ENCODE peak calls at places on chromosomes 11 and 22, in ten cellular contexts. One of them, this sample, is unnamed.

GRCh38 chr11:8019671-8020597 is 32.8 kb downstream of the EIF3F start:
- DNase-seq in stimulated activated CD4-positive, alpha-beta T cell treated with anti-CD3 and anti-CD28 coated beads, Interleukin-12 subunit alpha, Interleukin-12 subunit beta, amount 100 ng/mL, for 48 hours: no peak
- DNase-seq in ACHN: no peak
- DNase-seq in activated CD4-positive, alpha-beta T cell treated with anti-CD3 and anti-CD28 coated beads, Interleukin-2, amount 10 ng/mL, durations not matched to agents 7 days and 5 days: no peak
- DNase-seq in left kidney: peak; percentile 64
- DNase-seq in Panc1: no peak
- DNase-seq in dorsolateral prefrontal cortex: peak; percentile 49
- DNase-seq in foreskin fibroblast: peak; percentile 79
- DNase-seq in CD8-positive, alpha-beta memory T cell: peak; percentile 27
- DNase-seq in CD4-positive, alpha-beta memory T cell: peak; percentile 48
- DNase-seq in this sample: peak; percentile 53

GRCh38 chr11:76654310-76654851 is 16.2 kb downstream of the LRRC32 start:
- DNase-seq in stimulated activated CD4-positive, alpha-beta T cell treated with anti-CD3 and anti-CD28 coated beads, Interleukin-12 subunit alpha, Interleukin-12 subunit beta, amount 100 ng/mL, for 48 hours: no peak
- DNase-seq in ACHN: no peak
- DNase-seq in activated CD4-positive, alpha-beta T cell treated with anti-CD3 and anti-CD28 coated beads, Interleukin-2, amount 10 ng/mL, durations not matched to agents 7 days and 5 days: no peak
- DNase-seq in left kidney: peak; percentile 83
- DNase-seq in Panc1: no peak
- DNase-seq in dorsolateral prefrontal cortex: no peak
- DNase-seq in foreskin fibroblast: peak; percentile 78
- DNase-seq in CD8-positive, alpha-beta memory T cell: no peak
- DNase-seq in CD4-positive, alpha-beta memory T cell: no peak
- DNase-seq in this sample: peak; percentile 74

GRCh38 chr11:75270896-75271415 is 30.4 kb downstream of the TPBGL start:
- DNase-seq in stimulated activated CD4-positive, alpha-beta T cell treated with anti-CD3 and anti-CD28 coated beads, Interleukin-12 subunit alpha, Interleukin-12 subunit beta, amount 100 ng/mL, for 48 hours: no peak
- DNase-seq in ACHN: peak; percentile 14
- DNase-seq in activated CD4-positive, alpha-beta T cell treated with anti-CD3 and anti-CD28 coated beads, Interleukin-2, amount 10 ng/mL, durations not matched to agents 7 days and 5 days: peak; percentile 47
- DNase-seq in left kidney: no peak
- DNase-seq in Panc1: no peak
- DNase-seq in dorsolateral prefrontal cortex: no peak
- DNase-seq in foreskin fibroblast: peak; percentile 65
- DNase-seq in CD8-positive, alpha-beta memory T cell: peak; percentile 26
- DNase-seq in CD4-positive, alpha-beta memory T cell: peak; percentile 31
- DNase-seq in this sample: peak; percentile 31

GRCh38 chr11:13837286-13837685 is 125.2 kb upstream of the SPON1 start:
- DNase-seq in stimulated activated CD4-positive, alpha-beta T cell treated with anti-CD3 and anti-CD28 coated beads, Interleukin-12 subunit alpha, Interleukin-12 subunit beta, amount 100 ng/mL, for 48 hours: no peak
- DNase-seq in ACHN: peak; percentile 27
- DNase-seq in activated CD4-positive, alpha-beta T cell treated with anti-CD3 and anti-CD28 coated beads, Interleukin-2, amount 10 ng/mL, durations not matched to agents 7 days and 5 days: no peak
- DNase-seq in left kidney: no peak
- DNase-seq in Panc1: no peak
- DNase-seq in dorsolateral prefrontal cortex: no peak
- DNase-seq in foreskin fibroblast: peak; percentile 40
- DNase-seq in CD8-positive, alpha-beta memory T cell: no peak
- DNase-seq in CD4-positive, alpha-beta memory T cell: no peak
- DNase-seq in this sample: peak; percentile 57

GRCh38 chr11:70544774-70545625 is 146.7 kb downstream of the CTTN start:
- DNase-seq in stimulated activated CD4-positive, alpha-beta T cell treated with anti-CD3 and anti-CD28 coated beads, Interleukin-12 subunit alpha, Interleukin-12 subunit beta, amount 100 ng/mL, for 48 hours: no peak
- DNase-seq in ACHN: no peak
- DNase-seq in activated CD4-positive, alpha-beta T cell treated with anti-CD3 and anti-CD28 coated beads, Interleukin-2, amount 10 ng/mL, durations not matched to agents 7 days and 5 days: no peak
- DNase-seq in left kidney: no peak
- DNase-seq in Panc1: no peak
- DNase-seq in dorsolateral prefrontal cortex: peak; percentile 62
- DNase-seq in foreskin fibroblast: no peak
- DNase-seq in CD8-positive, alpha-beta memory T cell: no peak
- DNase-seq in CD4-positive, alpha-beta memory T cell: no peak
- DNase-seq in this sample: no peak

GRCh38 chr11:70885721-70886305 is 366.6 kb downstream of the SHANK2 start:
- DNase-seq in stimulated activated CD4-positive, alpha-beta T cell treated with anti-CD3 and anti-CD28 coated beads, Interleukin-12 subunit alpha, Interleukin-12 subunit beta, amount 100 ng/mL, for 48 hours: no peak
- DNase-seq in ACHN: no peak
- DNase-seq in activated CD4-positive, alpha-beta T cell treated with anti-CD3 and anti-CD28 coated beads, Interleukin-2, amount 10 ng/mL, durations not matched to agents 7 days and 5 days: no peak
- DNase-seq in left kidney: peak; percentile 71
- DNase-seq in Panc1: no peak
- DNase-seq in dorsolateral prefrontal cortex: no peak
- DNase-seq in foreskin fibroblast: peak; percentile 11
- DNase-seq in CD8-positive, alpha-beta memory T cell: no peak
- DNase-seq in CD4-positive, alpha-beta memory T cell: no peak
- DNase-seq in this sample: peak; percentile 10

GRCh38 chr11:65808744-65809341 is 22.0 kb downstream of the OVOL1 start:
- DNase-seq in stimulated activated CD4-positive, alpha-beta T cell treated with anti-CD3 and anti-CD28 coated beads, Interleukin-12 subunit alpha, Interleukin-12 subunit beta, amount 100 ng/mL, for 48 hours: no peak
- DNase-seq in ACHN: no peak
- DNase-seq in activated CD4-positive, alpha-beta T cell treated with anti-CD3 and anti-CD28 coated beads, Interleukin-2, amount 10 ng/mL, durations not matched to agents 7 days and 5 days: no peak
- DNase-seq in left kidney: no peak
- DNase-seq in Panc1: no peak
- DNase-seq in dorsolateral prefrontal cortex: no peak
- DNase-seq in foreskin fibroblast: no peak
- DNase-seq in CD8-positive, alpha-beta memory T cell: no peak
- DNase-seq in CD4-positive, alpha-beta memory T cell: no peak
- DNase-seq in this sample: no peak

GRCh38 chr11:68406318-68407313 is 53.9 kb upstream of the PPP6R3 start:
- DNase-seq in stimulated activated CD4-positive, alpha-beta T cell treated with anti-CD3 and anti-CD28 coated beads, Interleukin-12 subunit alpha, Interleukin-12 subunit beta, amount 100 ng/mL, for 48 hours: no peak
- DNase-seq in ACHN: no peak
- DNase-seq in activated CD4-positive, alpha-beta T cell treated with anti-CD3 and anti-CD28 coated beads, Interleukin-2, amount 10 ng/mL, durations not matched to agents 7 days and 5 days: no peak
- DNase-seq in left kidney: no peak
- DNase-seq in Panc1: no peak
- DNase-seq in dorsolateral prefrontal cortex: no peak
- DNase-seq in foreskin fibroblast: no peak
- DNase-seq in CD8-positive, alpha-beta memory T cell: no peak
- DNase-seq in CD4-positive, alpha-beta memory T cell: no peak
- DNase-seq in this sample: no peak

GRCh38 chr11:112610494-112610893 is 349.8 kb upstream of the PLET1 start:
- DNase-seq in stimulated activated CD4-positive, alpha-beta T cell treated with anti-CD3 and anti-CD28 coated beads, Interleukin-12 subunit alpha, Interleukin-12 subunit beta, amount 100 ng/mL, for 48 hours: no peak
- DNase-seq in ACHN: no peak
- DNase-seq in activated CD4-positive, alpha-beta T cell treated with anti-CD3 and anti-CD28 coated beads, Interleukin-2, amount 10 ng/mL, durations not matched to agents 7 days and 5 days: no peak
- DNase-seq in left kidney: no peak
- DNase-seq in Panc1: no peak
- DNase-seq in dorsolateral prefrontal cortex: no peak
- DNase-seq in foreskin fibroblast: no peak
- DNase-seq in CD8-positive, alpha-beta memory T cell: no peak
- DNase-seq in CD4-positive, alpha-beta memory T cell: no peak
- DNase-seq in this sample: peak; percentile 1

GRCh38 chr11:2300936-2301630 is 635 bp downstream of the C11orf21 start:
- DNase-seq in stimulated activated CD4-positive, alpha-beta T cell treated with anti-CD3 and anti-CD28 coated beads, Interleukin-12 subunit alpha, Interleukin-12 subunit beta, amount 100 ng/mL, for 48 hours: no peak
- DNase-seq in ACHN: no peak
- DNase-seq in activated CD4-positive, alpha-beta T cell treated with anti-CD3 and anti-CD28 coated beads, Interleukin-2, amount 10 ng/mL, durations not matched to agents 7 days and 5 days: no peak
- DNase-seq in left kidney: peak; percentile 41
- DNase-seq in Panc1: no peak
- DNase-seq in dorsolateral prefrontal cortex: no peak
- DNase-seq in foreskin fibroblast: no peak
- DNase-seq in CD8-positive, alpha-beta memory T cell: peak; percentile 51
- DNase-seq in CD4-positive, alpha-beta memory T cell: no peak
- DNase-seq in this sample: no peak

GRCh38 chr11:11841121-11841604 is 609 bp upstream of the USP47 start:
- DNase-seq in stimulated activated CD4-positive, alpha-beta T cell treated with anti-CD3 and anti-CD28 coated beads, Interleukin-12 subunit alpha, Interleukin-12 subunit beta, amount 100 ng/mL, for 48 hours: no peak
- DNase-seq in ACHN: peak; percentile 34
- DNase-seq in activated CD4-positive, alpha-beta T cell treated with anti-CD3 and anti-CD28 coated beads, Interleukin-2, amount 10 ng/mL, durations not matched to agents 7 days and 5 days: peak; percentile 13
- DNase-seq in left kidney: peak; percentile 75
- DNase-seq in Panc1: no peak
- DNase-seq in dorsolateral prefrontal cortex: peak; percentile 51
- DNase-seq in foreskin fibroblast: peak; percentile 63
- DNase-seq in CD8-positive, alpha-beta memory T cell: no peak
- DNase-seq in CD4-positive, alpha-beta memory T cell: no peak
- DNase-seq in this sample: peak; percentile 45

GRCh38 chr11:78193806-78194205 is 5.1 kb downstream of the USP35 start:
- DNase-seq in stimulated activated CD4-positive, alpha-beta T cell treated with anti-CD3 and anti-CD28 coated beads, Interleukin-12 subunit alpha, Interleukin-12 subunit beta, amount 100 ng/mL, for 48 hours: no peak
- DNase-seq in ACHN: no peak
- DNase-seq in activated CD4-positive, alpha-beta T cell treated with anti-CD3 and anti-CD28 coated beads, Interleukin-2, amount 10 ng/mL, durations not matched to agents 7 days and 5 days: no peak
- DNase-seq in left kidney: no peak
- DNase-seq in Panc1: no peak
- DNase-seq in dorsolateral prefrontal cortex: no peak
- DNase-seq in foreskin fibroblast: no peak
- DNase-seq in CD8-positive, alpha-beta memory T cell: no peak
- DNase-seq in CD4-positive, alpha-beta memory T cell: no peak
- DNase-seq in this sample: no peak

GRCh38 chr22:19527321-19527721 is 3.1 kb upstream of the CLDN5 start:
- DNase-seq in stimulated activated CD4-positive, alpha-beta T cell treated with anti-CD3 and anti-CD28 coated beads, Interleukin-12 subunit alpha, Interleukin-12 subunit beta, amount 100 ng/mL, for 48 hours: no peak
- DNase-seq in ACHN: no peak
- DNase-seq in activated CD4-positive, alpha-beta T cell treated with anti-CD3 and anti-CD28 coated beads, Interleukin-2, amount 10 ng/mL, durations not matched to agents 7 days and 5 days: no peak
- DNase-seq in left kidney: no peak
- DNase-seq in Panc1: no peak
- DNase-seq in dorsolateral prefrontal cortex: no peak
- DNase-seq in foreskin fibroblast: no peak
- DNase-seq in CD8-positive, alpha-beta memory T cell: no peak
- DNase-seq in CD4-positive, alpha-beta memory T cell: no peak
- DNase-seq in this sample: no peak

GRCh38 chr11:119756169-119756568 is 27.2 kb upstream of the NECTIN1 start:
- DNase-seq in stimulated activated CD4-positive, alpha-beta T cell treated with anti-CD3 and anti-CD28 coated beads, Interleukin-12 subunit alpha, Interleukin-12 subunit beta, amount 100 ng/mL, for 48 hours: no peak
- DNase-seq in ACHN: no peak
- DNase-seq in activated CD4-positive, alpha-beta T cell treated with anti-CD3 and anti-CD28 coated beads, Interleukin-2, amount 10 ng/mL, durations not matched to agents 7 days and 5 days: no peak
- DNase-seq in left kidney: no peak
- DNase-seq in Panc1: no peak
- DNase-seq in dorsolateral prefrontal cortex: no peak
- DNase-seq in foreskin fibroblast: no peak
- DNase-seq in CD8-positive, alpha-beta memory T cell: no peak
- DNase-seq in CD4-positive, alpha-beta memory T cell: no peak
- DNase-seq in this sample: no peak

GRCh38 chr11:26319906-26320305 is 12.0 kb upstream of the ANO3 start:
- DNase-seq in stimulated activated CD4-positive, alpha-beta T cell treated with anti-CD3 and anti-CD28 coated beads, Interleukin-12 subunit alpha, Interleukin-12 subunit beta, amount 100 ng/mL, for 48 hours: no peak
- DNase-seq in ACHN: no peak
- DNase-seq in activated CD4-positive, alpha-beta T cell treated with anti-CD3 and anti-CD28 coated beads, Interleukin-2, amount 10 ng/mL, durations not matched to agents 7 days and 5 days: no peak
- DNase-seq in left kidney: no peak
- DNase-seq in Panc1: no peak
- DNase-seq in dorsolateral prefrontal cortex: no peak
- DNase-seq in foreskin fibroblast: peak; percentile 71
- DNase-seq in CD8-positive, alpha-beta memory T cell: no peak
- DNase-seq in CD4-positive, alpha-beta memory T cell: no peak
- DNase-seq in this sample: peak; percentile 29

GRCh38 chr11:72314199-72314598 is 70.2 kb upstream of the PHOX2A start:
- DNase-seq in stimulated activated CD4-positive, alpha-beta T cell treated with anti-CD3 and anti-CD28 coated beads, Interleukin-12 subunit alpha, Interleukin-12 subunit beta, amount 100 ng/mL, for 48 hours: no peak
- DNase-seq in ACHN: no peak
- DNase-seq in activated CD4-positive, alpha-beta T cell treated with anti-CD3 and anti-CD28 coated beads, Interleukin-2, amount 10 ng/mL, durations not matched to agents 7 days and 5 days: no peak
- DNase-seq in left kidney: no peak
- DNase-seq in Panc1: no peak
- DNase-seq in dorsolateral prefrontal cortex: no peak
- DNase-seq in foreskin fibroblast: no peak
- DNase-seq in CD8-positive, alpha-beta memory T cell: no peak
- DNase-seq in CD4-positive, alpha-beta memory T cell: no peak
- DNase-seq in this sample: no peak

GRCh38 chr11:78564037-78564888 is 10.4 kb downstream of the NARS2 start:
- DNase-seq in stimulated activated CD4-positive, alpha-beta T cell treated with anti-CD3 and anti-CD28 coated beads, Interleukin-12 subunit alpha, Interleukin-12 subunit beta, amount 100 ng/mL, for 48 hours: no peak
- DNase-seq in ACHN: peak; percentile 68
- DNase-seq in activated CD4-positive, alpha-beta T cell treated with anti-CD3 and anti-CD28 coated beads, Interleukin-2, amount 10 ng/mL, durations not matched to agents 7 days and 5 days: peak; percentile 78
- DNase-seq in left kidney: peak; percentile 75
- DNase-seq in Panc1: peak; percentile 43
- DNase-seq in dorsolateral prefrontal cortex: no peak
- DNase-seq in foreskin fibroblast: peak; percentile 81
- DNase-seq in CD8-positive, alpha-beta memory T cell: peak; percentile 53
- DNase-seq in CD4-positive, alpha-beta memory T cell: peak; percentile 63
- DNase-seq in this sample: peak; percentile 82

GRCh38 chr11:124583827-124584226 is 14.0 kb downstream of the OR8A1 start:
- DNase-seq in stimulated activated CD4-positive, alpha-beta T cell treated with anti-CD3 and anti-CD28 coated beads, Interleukin-12 subunit alpha, Interleukin-12 subunit beta, amount 100 ng/mL, for 48 hours: no peak
- DNase-seq in ACHN: no peak
- DNase-seq in activated CD4-positive, alpha-beta T cell treated with anti-CD3 and anti-CD28 coated beads, Interleukin-2, amount 10 ng/mL, durations not matched to agents 7 days and 5 days: no peak
- DNase-seq in left kidney: peak; percentile 15
- DNase-seq in Panc1: no peak
- DNase-seq in dorsolateral prefrontal cortex: no peak
- DNase-seq in foreskin fibroblast: no peak
- DNase-seq in CD8-positive, alpha-beta memory T cell: no peak
- DNase-seq in CD4-positive, alpha-beta memory T cell: no peak
- DNase-seq in this sample: no peak

GRCh38 chr11:86205415-86206268 is 38.9 kb upstream of the EED start:
- DNase-seq in stimulated activated CD4-positive, alpha-beta T cell treated with anti-CD3 and anti-CD28 coated beads, Interleukin-12 subunit alpha, Interleukin-12 subunit beta, amount 100 ng/mL, for 48 hours: no peak
- DNase-seq in ACHN: no peak
- DNase-seq in activated CD4-positive, alpha-beta T cell treated with anti-CD3 and anti-CD28 coated beads, Interleukin-2, amount 10 ng/mL, durations not matched to agents 7 days and 5 days: no peak
- DNase-seq in left kidney: no peak
- DNase-seq in Panc1: no peak
- DNase-seq in dorsolateral prefrontal cortex: no peak
- DNase-seq in foreskin fibroblast: no peak
- DNase-seq in CD8-positive, alpha-beta memory T cell: no peak
- DNase-seq in CD4-positive, alpha-beta memory T cell: no peak
- DNase-seq in this sample: no peak

GRCh38 chr11:118045191-118045590 is 31.7 kb upstream of the TMPRSS4 start:
- DNase-seq in stimulated activated CD4-positive, alpha-beta T cell treated with anti-CD3 and anti-CD28 coated beads, Interleukin-12 subunit alpha, Interleukin-12 subunit beta, amount 100 ng/mL, for 48 hours: no peak
- DNase-seq in ACHN: no peak
- DNase-seq in activated CD4-positive, alpha-beta T cell treated with anti-CD3 and anti-CD28 coated beads, Interleukin-2, amount 10 ng/mL, durations not matched to agents 7 days and 5 days: no peak
- DNase-seq in left kidney: no peak
- DNase-seq in Panc1: no peak
- DNase-seq in dorsolateral prefrontal cortex: no peak
- DNase-seq in foreskin fibroblast: no peak
- DNase-seq in CD8-positive, alpha-beta memory T cell: no peak
- DNase-seq in CD4-positive, alpha-beta memory T cell: no peak
- DNase-seq in this sample: no peak

GRCh38 chr11:697811-698311 is 2.2 kb downstream of the TMEM80 start:
- DNase-seq in stimulated activated CD4-positive, alpha-beta T cell treated with anti-CD3 and anti-CD28 coated beads, Interleukin-12 subunit alpha, Interleukin-12 subunit beta, amount 100 ng/mL, for 48 hours: no peak
- DNase-seq in ACHN: peak; percentile 65
- DNase-seq in activated CD4-positive, alpha-beta T cell treated with anti-CD3 and anti-CD28 coated beads, Interleukin-2, amount 10 ng/mL, durations not matched to agents 7 days and 5 days: no peak
- DNase-seq in left kidney: no peak
- DNase-seq in Panc1: no peak
- DNase-seq in dorsolateral prefrontal cortex: no peak
- DNase-seq in foreskin fibroblast: no peak
- DNase-seq in CD8-positive, alpha-beta memory T cell: no peak
- DNase-seq in CD4-positive, alpha-beta memory T cell: no peak
- DNase-seq in this sample: peak; percentile 72

GRCh38 chr11:130455493-130456127 is 7.2 kb downstream of the ADAMTS15 start:
- DNase-seq in stimulated activated CD4-positive, alpha-beta T cell treated with anti-CD3 and anti-CD28 coated beads, Interleukin-12 subunit alpha, Interleukin-12 subunit beta, amount 100 ng/mL, for 48 hours: no peak
- DNase-seq in ACHN: no peak
- DNase-seq in activated CD4-positive, alpha-beta T cell treated with anti-CD3 and anti-CD28 coated beads, Interleukin-2, amount 10 ng/mL, durations not matched to agents 7 days and 5 days: no peak
- DNase-seq in left kidney: peak; percentile 61
- DNase-seq in Panc1: no peak
- DNase-seq in dorsolateral prefrontal cortex: no peak
- DNase-seq in foreskin fibroblast: no peak
- DNase-seq in CD8-positive, alpha-beta memory T cell: no peak
- DNase-seq in CD4-positive, alpha-beta memory T cell: no peak
- DNase-seq in this sample: no peak

GRCh38 chr11:125165111-125165663 is 636 bp downstream of the PKNOX2 start:
- DNase-seq in stimulated activated CD4-positive, alpha-beta T cell treated with anti-CD3 and anti-CD28 coated beads, Interleukin-12 subunit alpha, Interleukin-12 subunit beta, amount 100 ng/mL, for 48 hours: no peak
- DNase-seq in ACHN: no peak
- DNase-seq in activated CD4-positive, alpha-beta T cell treated with anti-CD3 and anti-CD28 coated beads, Interleukin-2, amount 10 ng/mL, durations not matched to agents 7 days and 5 days: no peak
- DNase-seq in left kidney: peak; percentile 75
- DNase-seq in Panc1: no peak
- DNase-seq in dorsolateral prefrontal cortex: no peak
- DNase-seq in foreskin fibroblast: peak; percentile 57
- DNase-seq in CD8-positive, alpha-beta memory T cell: peak; percentile 10
- DNase-seq in CD4-positive, alpha-beta memory T cell: peak; percentile 10
- DNase-seq in this sample: peak; percentile 11

GRCh38 chr11:82536706-82537105 is 197.0 kb downstream of the FAM181B start:
- DNase-seq in stimulated activated CD4-positive, alpha-beta T cell treated with anti-CD3 and anti-CD28 coated beads, Interleukin-12 subunit alpha, Interleukin-12 subunit beta, amount 100 ng/mL, for 48 hours: no peak
- DNase-seq in ACHN: no peak
- DNase-seq in activated CD4-positive, alpha-beta T cell treated with anti-CD3 and anti-CD28 coated beads, Interleukin-2, amount 10 ng/mL, durations not matched to agents 7 days and 5 days: no peak
- DNase-seq in left kidney: no peak
- DNase-seq in Panc1: no peak
- DNase-seq in dorsolateral prefrontal cortex: no peak
- DNase-seq in foreskin fibroblast: no peak
- DNase-seq in CD8-positive, alpha-beta memory T cell: no peak
- DNase-seq in CD4-positive, alpha-beta memory T cell: no peak
- DNase-seq in this sample: no peak

GRCh38 chr11:19508166-19508565 is 204.5 kb upstream of the NAV2 start:
- DNase-seq in stimulated activated CD4-positive, alpha-beta T cell treated with anti-CD3 and anti-CD28 coated beads, Interleukin-12 subunit alpha, Interleukin-12 subunit beta, amount 100 ng/mL, for 48 hours: no peak
- DNase-seq in ACHN: peak; percentile 18
- DNase-seq in activated CD4-positive, alpha-beta T cell treated with anti-CD3 and anti-CD28 coated beads, Interleukin-2, amount 10 ng/mL, durations not matched to agents 7 days and 5 days: no peak
- DNase-seq in left kidney: no peak
- DNase-seq in Panc1: peak; percentile 57
- DNase-seq in dorsolateral prefrontal cortex: no peak
- DNase-seq in foreskin fibroblast: peak; percentile 84
- DNase-seq in CD8-positive, alpha-beta memory T cell: no peak
- DNase-seq in CD4-positive, alpha-beta memory T cell: no peak
- DNase-seq in this sample: peak; percentile 85

GRCh38 chr11:86784247-86784681 is 16.1 kb upstream of the PRSS23 start:
- DNase-seq in stimulated activated CD4-positive, alpha-beta T cell treated with anti-CD3 and anti-CD28 coated beads, Interleukin-12 subunit alpha, Interleukin-12 subunit beta, amount 100 ng/mL, for 48 hours: no peak
- DNase-seq in ACHN: no peak
- DNase-seq in activated CD4-positive, alpha-beta T cell treated with anti-CD3 and anti-CD28 coated beads, Interleukin-2, amount 10 ng/mL, durations not matched to agents 7 days and 5 days: no peak
- DNase-seq in left kidney: no peak
- DNase-seq in Panc1: no peak
- DNase-seq in dorsolateral prefrontal cortex: no peak
- DNase-seq in foreskin fibroblast: peak; percentile 80
- DNase-seq in CD8-positive, alpha-beta memory T cell: no peak
- DNase-seq in CD4-positive, alpha-beta memory T cell: no peak
- DNase-seq in this sample: peak; percentile 16

GRCh38 chr11:73570415-73571114 is 27.3 kb downstream of the FAM168A start:
- DNase-seq in stimulated activated CD4-positive, alpha-beta T cell treated with anti-CD3 and anti-CD28 coated beads, Interleukin-12 subunit alpha, Interleukin-12 subunit beta, amount 100 ng/mL, for 48 hours: no peak
- DNase-seq in ACHN: peak; percentile 52
- DNase-seq in activated CD4-positive, alpha-beta T cell treated with anti-CD3 and anti-CD28 coated beads, Interleukin-2, amount 10 ng/mL, durations not matched to agents 7 days and 5 days: no peak
- DNase-seq in left kidney: no peak
- DNase-seq in Panc1: peak; percentile 5
- DNase-seq in dorsolateral prefrontal cortex: no peak
- DNase-seq in foreskin fibroblast: peak; percentile 60
- DNase-seq in CD8-positive, alpha-beta memory T cell: no peak
- DNase-seq in CD4-positive, alpha-beta memory T cell: no peak
- DNase-seq in this sample: peak; percentile 67

GRCh38 chr11:121983901-121984300 is 132.1 kb downstream of the BLID start:
- DNase-seq in stimulated activated CD4-positive, alpha-beta T cell treated with anti-CD3 and anti-CD28 coated beads, Interleukin-12 subunit alpha, Interleukin-12 subunit beta, amount 100 ng/mL, for 48 hours: no peak
- DNase-seq in ACHN: no peak
- DNase-seq in activated CD4-positive, alpha-beta T cell treated with anti-CD3 and anti-CD28 coated beads, Interleukin-2, amount 10 ng/mL, durations not matched to agents 7 days and 5 days: no peak
- DNase-seq in left kidney: no peak
- DNase-seq in Panc1: no peak
- DNase-seq in dorsolateral prefrontal cortex: no peak
- DNase-seq in foreskin fibroblast: no peak
- DNase-seq in CD8-positive, alpha-beta memory T cell: no peak
- DNase-seq in CD4-positive, alpha-beta memory T cell: no peak
- DNase-seq in this sample: no peak

This sample was measured in fibroblast of mammary gland.